ENCODE peak calls at places on chromosome 1, in seven cellular contexts. T, P, J, H, O, U and F are unnamed samples.
A peak's percentile ranks its signal among the peaks of the same experiment; 100 is the strongest.

GRCh38 chr1:182120411-182121258 is 59.1 kb upstream of the ZNF648 start:
- DNase-seq in T (no peak), O (no peak), H (no peak), J (peak; percentile 91), U (no peak), P (peak; percentile 39), F (no peak)

GRCh38 chr1:10561497-10561896 is 86.7 kb downstream of the PEX14 start:
- DNase-seq in U (no peak), H (no peak), T (no peak), J (no peak), P (no peak), O (no peak), F (no peak)

GRCh38 chr1:30305519-30305918 is 417.9 kb downstream of the MATN1 start:
- DNase-seq in J (no peak), O (no peak), P (peak; percentile 11), T (no peak), H (no peak), U (no peak), F (no peak)

GRCh38 chr1:184691719-184692324 is 62.8 kb downstream of the EDEM3 start:
- DNase-seq in U (no peak), T (no peak), O (no peak), P (no peak), H (peak; percentile 36), J (peak; percentile 24), F (no peak)

GRCh38 chr1:44780583-44781121 is 5.3 kb downstream of the RPS8 start:
- DNase-seq in P (no peak), O (no peak), U (no peak), J (no peak), H (no peak), T (no peak), F (no peak)

GRCh38 chr1:172255223-172255560 is 165.3 kb upstream of the C1orf105 start:
- DNase-seq in T (no peak), U (no peak), O (no peak), H (no peak), J (no peak), P (no peak), F (no peak)

GRCh38 chr1:41925712-41926111 is 7.0 kb upstream of the HIVEP3 start:
- DNase-seq in H (peak; percentile 27), P (no peak), O (no peak), U (no peak), T (no peak), J (no peak), F (no peak)

GRCh38 chr1:84257617-84258016 is 43.9 kb upstream of the SAMD13 start:
- DNase-seq in U (no peak), H (no peak), T (no peak), J (no peak), O (no peak), P (no peak), F (no peak)

GRCh38 chr1:94326329-94326728 is 88.9 kb upstream of the ARHGAP29 start:
- DNase-seq in H (no peak), O (no peak), J (no peak), U (no peak), T (no peak), P (no peak), F (no peak)

GRCh38 chr1:53562256-53562982 is 103.2 kb downstream of the DMRTB1 start:
- DNase-seq in T (no peak), J (no peak), H (no peak), U (no peak), P (no peak), O (no peak), F (no peak)

GRCh38 chr1:20727746-20728316 is 4.7 kb downstream of the SH2D5 start:
- DNase-seq in P (peak; percentile 81), U (no peak), T (no peak), O (no peak), H (peak; percentile 57), J (no peak), F (no peak)

GRCh38 chr1:5847013-5847654 is 145.1 kb downstream of the NPHP4 start:
- DNase-seq in P (peak; percentile 84), O (no peak), J (no peak), T (peak; percentile 49), U (peak; percentile 78), H (no peak), F (peak; percentile 48)

GRCh38 chr1:68384321-68384813 is 65.4 kb downstream of the RPE65 start:
- DNase-seq in T (no peak), O (no peak), H (no peak), J (peak; percentile 11), U (no peak), P (no peak), F (no peak)

GRCh38 chr1:47997289-47998200 is at the start of gene TRABD2B:
- DNase-seq in O (no peak), H (peak; percentile 96), U (peak; percentile 86), P (peak; percentile 95), T (peak; percentile 94), J (peak; percentile 17), F (peak; percentile 90)

GRCh38 chr1:97764991-97765390 is 155.8 kb downstream of the DPYD start:
- DNase-seq in H (no peak), O (no peak), T (no peak), U (no peak), J (no peak), P (no peak), F (no peak)

GRCh38 chr1:145963218-145964019 is 956 bp downstream of the ANKRD34A start:
- DNase-seq in U (no peak), T (no peak), P (no peak), J (no peak), H (no peak), O (no peak), F (no peak)
- TF ChIP-seq TAF1 in U (no peak), T (no peak), P (no peak), J (no peak), H (no peak), O (no peak), F (no peak)

DNA sequence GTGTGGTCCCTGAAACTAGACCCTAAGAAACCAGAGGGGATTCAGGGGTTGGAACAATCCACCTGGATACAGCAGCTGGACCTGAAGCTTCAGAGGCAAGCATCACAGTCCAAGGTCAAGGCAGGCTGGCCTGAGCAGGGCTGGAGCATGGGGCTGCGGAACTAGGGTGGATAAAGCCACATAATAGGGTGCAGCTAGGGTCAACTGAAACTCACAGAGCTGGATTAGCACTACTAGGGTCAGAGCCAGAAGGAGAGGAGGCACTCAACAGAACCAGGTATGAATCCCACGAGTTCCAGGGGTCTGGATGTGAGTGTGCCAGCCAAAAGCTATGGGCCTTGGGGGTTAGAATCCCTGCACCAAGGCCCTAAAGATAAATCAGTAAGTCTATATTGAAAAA is 231.0 kb upstream of the KIAA0040 start:
- DNase-seq in P (no peak), T (no peak), U (no peak), H (no peak), J (no peak), O (no peak), F (no peak)
- TF ChIP-seq TAF1 in P (no peak), T (no peak), U (no peak), H (no peak), J (no peak), O (no peak), F (no peak)

DNA sequence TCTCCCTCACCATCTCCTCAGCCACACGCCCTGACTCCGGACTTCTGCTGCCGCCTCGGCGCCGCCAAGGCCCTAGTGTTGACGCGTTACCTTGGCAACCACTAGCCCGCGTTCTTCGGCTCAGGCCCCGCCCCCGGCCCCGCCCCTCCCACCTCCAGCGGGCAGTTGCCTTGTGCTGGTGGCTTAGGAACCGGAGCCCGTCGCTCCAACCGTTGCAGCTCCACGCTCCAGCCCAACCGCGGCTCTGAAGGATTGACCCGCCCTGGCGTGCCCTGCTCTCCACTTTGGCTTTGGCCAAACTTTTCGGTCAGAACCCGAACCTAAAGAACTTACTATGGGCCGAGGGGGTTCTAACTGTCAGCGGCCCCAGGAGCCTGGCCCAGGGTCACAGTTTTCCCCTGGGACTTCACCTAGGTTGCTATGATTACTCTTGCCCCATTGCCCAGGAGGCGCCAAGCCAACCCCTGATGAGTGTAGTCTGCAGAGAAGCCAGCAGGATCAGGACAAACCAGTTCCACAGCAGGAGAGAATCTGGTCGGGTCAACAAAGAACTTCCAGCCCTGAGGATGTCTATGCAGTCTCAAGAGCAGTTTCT is at the start of gene CFAP45:
- DNase-seq in U (peak; percentile 95), O (no peak), J (no peak), P (peak; percentile 79), T (peak; percentile 66), H (no peak), F (no peak)
- TF ChIP-seq TAF1 in U (peak; percentile 43), O (no peak), J (no peak), P (no peak), T (no peak), H (no peak), F (no peak)

DNA sequence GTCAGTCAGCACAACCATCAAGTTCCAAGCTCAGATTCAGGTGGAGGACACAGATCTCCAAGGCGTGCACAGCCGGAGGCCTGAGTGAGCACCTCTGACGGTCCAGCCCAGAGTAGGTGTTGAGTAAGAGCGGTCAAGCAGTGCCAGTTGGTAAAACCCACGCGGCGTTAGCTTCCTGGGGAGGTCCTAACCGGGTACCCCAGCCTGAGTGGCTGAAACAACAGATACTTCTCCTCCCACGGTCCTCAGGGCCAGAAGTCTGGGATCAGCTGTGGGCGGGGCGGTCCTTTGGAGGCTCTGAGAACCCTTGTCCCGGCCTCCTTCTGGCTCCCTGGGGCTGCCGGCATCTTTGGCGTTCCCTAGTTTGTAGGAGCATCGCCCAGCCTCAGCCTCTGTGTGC is 94.4 kb downstream of the PRDM16 start:
- DNase-seq in U (no peak), T (no peak), H (no peak), P (no peak), O (no peak), J (no peak), F (no peak)
- TF ChIP-seq TAF1 in U (no peak), T (no peak), H (no peak), P (no peak), O (no peak), J (no peak), F (no peak)

GRCh38 chr1:215321802-215322201 is 239.3 kb downstream of the KCNK2 start:
- DNase-seq in P (no peak), O (no peak), H (no peak), T (no peak), J (no peak), U (no peak), F (no peak)
- TF ChIP-seq TAF1 in P (no peak), O (no peak), H (no peak), T (no peak), J (no peak), U (no peak), F (no peak)